ENCODE peak calls at places on chromosomes 13 and 19, in eight cellular contexts. Y, G, X, H, W, R, L and S are unnamed samples.

GRCh38 chr13:110636701-110637201 is 21.4 kb downstream of the NAXD start:
- DNase-seq in Y (no peak), G (no peak), X (no peak), H (no peak), W (no peak), R (no peak), L (no peak), S (no peak)

GRCh38 chr13:52454459-52454824 is 836 bp upstream of the CKAP2 start:
- DNase-seq in Y (no peak), G (no peak), X (no peak), H (no peak), W (no peak), R (no peak), L (peak; percentile 53), S (no peak)

GRCh38 chr13:87274209-87274819 is 396.9 kb upstream of the SLITRK5 start:
- DNase-seq in Y (peak; percentile 23), G (peak; percentile 30), X (peak; percentile 25), H (no peak), W (peak; percentile 33), R (no peak), L (peak; percentile 17), S (no peak)

GRCh38 chr13:107023335-107023734 is 455.4 kb upstream of the ARGLU1 start:
- DNase-seq in Y (no peak), G (no peak), X (no peak), H (no peak), W (no peak), R (no peak), L (no peak), S (no peak)

GRCh38 chr13:40539954-40540706 is 126.3 kb downstream of the FOXO1 start:
- DNase-seq in Y (peak; percentile 91), G (peak; percentile 75), X (peak; percentile 90), H (no peak), W (no peak), R (no peak), L (no peak), S (no peak)

GRCh38 chr19:47056416-47056815 is 8.0 kb upstream of the TMEM160 start:
- DNase-seq in Y (no peak), G (no peak), X (no peak), H (no peak), W (no peak), R (no peak), L (no peak), S (no peak)

GRCh38 chr13:106133025-106133424 is 402.4 kb downstream of the EFNB2 start:
- DNase-seq in Y (peak; percentile 87), G (peak; percentile 85), X (peak; percentile 80), H (no peak), W (no peak), R (no peak), L (no peak), S (no peak)

GRCh38 chr13:67075239-67075638 is 154.9 kb downstream of the PCDH9 start:
- DNase-seq in Y (peak; percentile 71), G (no peak), X (peak; percentile 62), H (no peak), W (no peak), R (no peak), L (no peak), S (no peak)

GRCh38 chr13:60227168-60227567 is 63.4 kb upstream of the DIAPH3 start:
- DNase-seq in Y (peak; percentile 6), G (no peak), X (no peak), H (no peak), W (no peak), R (no peak), L (no peak), S (no peak)

GRCh38 chr13:51267581-51267980 is 45.4 kb downstream of the FAM124A start:
- DNase-seq in Y (peak; percentile 9), G (no peak), X (peak; percentile 10), H (no peak), W (no peak), R (no peak), L (no peak), S (no peak)

GRCh38 chr13:27372896-27373295 is 51.5 kb upstream of the GTF3A start:
- DNase-seq in Y (no peak), G (no peak), X (peak; percentile 18), H (no peak), W (peak; percentile 41), R (no peak), L (peak; percentile 63), S (no peak)
- TF ChIP-seq CTCF in Y (no peak), G (no peak), X (no peak), H (no peak), W (peak; percentile 28), R (no peak), L (no peak), S (no peak)

DNA sequence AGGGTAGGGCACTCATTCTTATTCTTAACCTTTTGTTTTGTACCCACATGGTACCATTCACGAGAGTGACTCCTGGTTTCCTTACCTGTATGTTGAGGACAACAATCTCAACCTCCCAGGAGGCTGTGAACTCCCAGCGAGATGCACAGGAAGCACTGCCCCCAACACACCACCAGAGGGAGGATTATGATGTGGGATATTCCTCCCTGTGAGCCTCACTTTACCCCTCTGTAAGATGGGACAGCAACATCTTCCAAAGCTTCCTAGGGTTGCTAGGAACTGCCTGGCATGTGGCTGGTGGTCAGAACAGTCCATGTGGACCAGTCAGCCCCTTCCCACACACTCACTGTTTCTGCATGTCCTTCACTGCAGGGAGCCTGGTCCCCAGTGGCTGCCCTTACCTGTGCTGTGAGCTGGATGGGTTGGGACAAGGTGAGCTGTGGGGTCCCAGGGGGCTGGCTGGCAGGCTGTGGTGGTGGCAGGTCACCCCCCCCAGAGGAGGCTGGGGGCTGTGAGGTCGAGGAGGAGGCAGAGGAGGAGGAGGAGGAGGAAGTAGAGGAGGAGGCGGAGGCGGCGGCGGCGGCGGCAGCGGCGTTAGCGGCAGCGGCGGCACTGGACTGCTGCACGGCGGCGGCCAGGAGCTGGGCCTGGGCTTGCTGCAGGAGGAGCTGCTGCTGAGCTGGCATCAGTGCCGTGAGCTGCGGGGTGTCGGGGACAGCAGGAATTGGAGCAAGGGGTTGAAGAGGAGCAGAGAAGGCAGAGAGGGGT is 15.8 kb downstream of the POU2F2 start:
- DNase-seq in Y (no peak), G (no peak), X (no peak), H (no peak), W (no peak), R (no peak), L (no peak), S (no peak)
- TF ChIP-seq CTCF in Y (peak; percentile 25), G (no peak), X (no peak), H (no peak), W (peak; percentile 14), R (no peak), L (no peak), S (no peak)

GRCh38 chr13:24746618-24747247 is 17.2 kb upstream of the RNF17 start:
- DNase-seq in Y (peak; percentile 19), G (no peak), X (no peak), H (no peak), W (peak; percentile 53), R (no peak), L (no peak), S (no peak)

GRCh38 chr13:24744247-24744646 is 19.7 kb upstream of the RNF17 start:
- DNase-seq in Y (no peak), G (no peak), X (no peak), H (no peak), W (no peak), R (no peak), L (no peak), S (no peak)

GRCh38 chr13:24745516-24745860 is 18.5 kb upstream of the RNF17 start:
- DNase-seq in Y (no peak), G (no peak), X (no peak), H (no peak), W (no peak), R (no peak), L (no peak), S (no peak)

GRCh38 chr13:24745861-24746617 is 17.9 kb upstream of the RNF17 start:
- DNase-seq in Y (no peak), G (no peak), X (no peak), H (no peak), W (no peak), R (no peak), L (no peak), S (no peak)

DNA sequence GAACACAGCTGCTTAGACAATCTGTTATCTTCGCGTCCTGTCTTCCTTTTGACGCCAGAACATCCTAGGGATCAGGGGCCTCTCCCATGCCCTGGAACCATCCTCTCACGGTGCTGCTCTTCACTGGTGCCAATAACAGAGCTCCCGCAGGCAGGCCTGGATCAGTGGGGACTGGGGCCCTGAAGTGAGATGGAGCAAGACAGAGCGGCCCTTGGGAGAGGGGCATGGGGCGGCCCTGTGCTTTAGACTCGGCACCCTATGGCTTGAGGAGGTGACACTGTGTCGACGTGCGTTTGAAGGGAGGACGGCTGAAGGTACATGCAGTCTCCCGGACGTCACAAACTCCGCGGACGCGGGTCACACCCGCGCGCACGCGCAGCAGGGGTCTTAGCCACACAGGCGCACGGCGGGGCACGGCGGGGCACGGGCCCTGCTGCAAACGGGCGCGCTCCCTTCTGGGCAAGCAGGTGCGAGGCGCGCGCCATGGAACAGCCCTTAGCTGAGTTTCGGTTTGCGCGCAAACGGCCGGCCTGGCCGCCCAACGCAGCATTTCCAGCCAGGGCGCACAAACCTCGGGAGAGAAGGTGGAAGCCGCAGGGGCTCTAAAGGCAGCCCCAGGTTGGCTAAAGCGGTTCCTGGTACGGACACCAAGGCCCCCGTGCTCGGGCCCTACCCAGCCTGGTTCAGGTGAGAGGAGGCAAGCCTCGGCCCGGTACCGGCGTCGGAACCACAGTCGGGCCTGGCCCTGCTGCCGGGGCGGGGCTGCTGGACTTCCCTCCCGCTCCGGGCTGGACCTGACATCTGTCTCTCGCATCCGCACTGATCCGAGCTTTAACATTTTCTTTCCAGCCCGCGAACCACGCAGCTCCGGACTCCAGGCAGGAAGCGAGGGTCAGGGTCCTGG is 16.5 kb upstream of the RNF17 start:
- DNase-seq in Y (peak; percentile 23), G (no peak), X (no peak), H (no peak), W (peak; percentile 27), R (no peak), L (peak; percentile 24), S (no peak)
- TF ChIP-seq CTCF in Y (no peak), G (no peak), X (no peak), H (no peak), W (no peak), R (no peak), L (no peak), S (no peak)

GRCh38 chr19:17716309-17716929 is 2.9 kb upstream of the MAP1S start:
- DNase-seq in Y (no peak), G (no peak), X (no peak), H (no peak), W (no peak), R (no peak), L (no peak), S (no peak)
- TF ChIP-seq CTCF in Y (peak; percentile 7), G (peak; percentile 23), X (peak; percentile 17), H (no peak), W (no peak), R (no peak), L (no peak), S (no peak)

GRCh38 chr19:5321851-5322681 is 18.5 kb downstream of the PTPRS start:
- DNase-seq in Y (no peak), G (no peak), X (no peak), H (no peak), W (no peak), R (no peak), L (peak; percentile 29), S (no peak)
- TF ChIP-seq CTCF in Y (no peak), G (no peak), X (no peak), H (no peak), W (no peak), R (no peak), L (no peak), S (no peak)